ENCODE peak calls at places on chromosome 14, in six cellular contexts. Y, F, O, A, E and Z are unnamed samples.

GRCh38 chr14:92425101-92425500 is 88.5 kb upstream of the RIN3 start:
- DNase-seq in Y (no peak), F (no peak), O (no peak), A (no peak), E (no peak), Z (no peak)

GRCh38 chr14:75877884-75878283 is 103.9 kb downstream of the TGFB3 start:
- DNase-seq in Y (no peak), F (no peak), O (no peak), A (no peak), E (no peak), Z (no peak)

GRCh38 chr14:53879747-53880146 is 76.9 kb downstream of the BMP4 start:
- DNase-seq in Y (no peak), F (no peak), O (no peak), A (no peak), E (no peak), Z (no peak)

GRCh38 chr14:96710060-96710636 is 87.0 kb upstream of the VRK1 start:
- DNase-seq in Y (no peak), F (no peak), O (no peak), A (peak; percentile 43), E (no peak), Z (no peak)

GRCh38 chr14:72517736-72518135 is 376.2 kb downstream of the DPF3 start:
- DNase-seq in Y (no peak), F (no peak), O (no peak), A (no peak), E (no peak), Z (no peak)

GRCh38 chr14:61526405-61527312 is 168.7 kb upstream of the HIF1A start:
- DNase-seq in Y (no peak), F (no peak), O (peak; percentile 54), A (no peak), E (no peak), Z (no peak)

GRCh38 chr14:84375235-84375634 is 1154.7 kb upstream of the FLRT2 start:
- DNase-seq in Y (no peak), F (no peak), O (no peak), A (no peak), E (no peak), Z (no peak)

GRCh38 chr14:83467811-83468210 is 1934.2 kb upstream of the SEL1L start:
- DNase-seq in Y (no peak), F (no peak), O (no peak), A (no peak), E (no peak), Z (no peak)

GRCh38 chr14:72883109-72883508 is 10.8 kb downstream of the DPF3 start:
- DNase-seq in Y (no peak), F (no peak), O (no peak), A (no peak), E (no peak), Z (no peak)

GRCh38 chr14:41641690-41642089 is 35.0 kb downstream of the LRFN5 start:
- DNase-seq in Y (no peak), F (no peak), O (no peak), A (no peak), E (no peak), Z (no peak)

GRCh38 chr14:21104448-21105060 is 3.7 kb downstream of the TMEM253 start:
- DNase-seq in Y (peak; percentile 82), F (no peak), O (peak; percentile 76), A (peak; percentile 74), E (peak; percentile 65), Z (no peak)

GRCh38 chr14:105853089-105853906 is 326.9 kb downstream of the TMEM121 start:
- DNase-seq in Y (no peak), F (no peak), O (no peak), A (no peak), E (no peak), Z (no peak)

GRCh38 chr14:99182548-99183115 is 89.4 kb downstream of the BCL11B start:
- DNase-seq in Y (no peak), F (no peak), O (no peak), A (no peak), E (no peak), Z (no peak)

GRCh38 chr14:104735830-104736642 is 12.0 kb downstream of the ADSS1 start:
- DNase-seq in Y (no peak), F (no peak), O (peak; percentile 88), A (no peak), E (no peak), Z (no peak)

GRCh38 chr14:21256539-21257394 is 12.5 kb downstream of the HNRNPC start:
- DNase-seq in Y (no peak), F (no peak), O (no peak), A (no peak), E (no peak), Z (no peak)

GRCh38 chr14:51554339-51554920 is 97.3 kb upstream of the FRMD6 start:
- DNase-seq in Y (no peak), F (peak; percentile 64), O (no peak), A (no peak), E (no peak), Z (peak; percentile 68)

GRCh38 chr14:22598896-22599244 is 770 bp downstream of the ABHD4 start:
- DNase-seq in Y (no peak), F (no peak), O (no peak), A (peak; percentile 50), E (no peak), Z (peak; percentile 48)

GRCh38 chr14:105876829-105877228 is 350.4 kb downstream of the TMEM121 start:
- DNase-seq in Y (peak; percentile 1), F (no peak), O (no peak), A (no peak), E (no peak), Z (no peak)

GRCh38 chr14:56189306-56189705 is 71.1 kb downstream of the PELI2 start:
- DNase-seq in Y (no peak), F (peak; percentile 55), O (no peak), A (no peak), E (no peak), Z (peak; percentile 86)

GRCh38 chr14:95184413-95184790 is 27.1 kb upstream of the DICER1 start:
- DNase-seq in Y (no peak), F (no peak), O (no peak), A (no peak), E (no peak), Z (no peak)

GRCh38 chr14:90452366-90452765 is 55.5 kb downstream of the CALM1 start:
- DNase-seq in Y (no peak), F (no peak), O (no peak), A (no peak), E (no peak), Z (no peak)

GRCh38 chr14:90453401-90453951 is 56.6 kb downstream of the CALM1 start:
- DNase-seq in Y (no peak), F (no peak), O (peak; percentile 32), A (no peak), E (no peak), Z (peak; percentile 78)

GRCh38 chr14:90455100-90455571 is 58.3 kb downstream of the CALM1 start:
- DNase-seq in Y (no peak), F (no peak), O (no peak), A (no peak), E (peak; percentile 58), Z (no peak)

GRCh38 chr14:90456551-90456950 is 59.7 kb downstream of the CALM1 start:
- DNase-seq in Y (no peak), F (no peak), O (no peak), A (no peak), E (no peak), Z (no peak)

GRCh38 chr14:90454041-90455000 is 57.5 kb downstream of the CALM1 start:
- DNase-seq in Y (peak; percentile 96), F (peak; percentile 45), O (peak; percentile 80), A (no peak), E (peak; percentile 86), Z (peak; percentile 89)
- TF ChIP-seq CTCF in Y (no peak), F (no peak), O (no peak), A (no peak), E (no peak), Z (no peak)

GRCh38 chr14:102977475-102977874 is 55.0 kb downstream of the AMN start:
- DNase-seq in Y (no peak), F (no peak), O (no peak), A (no peak), E (no peak), Z (no peak)

GRCh38 chr14:102971836-102972606 is 49.6 kb downstream of the AMN start:
- DNase-seq in Y (no peak), F (no peak), O (no peak), A (no peak), E (no peak), Z (no peak)

GRCh38 chr14:102973706-102974280 is 51.3 kb downstream of the AMN start:
- DNase-seq in Y (no peak), F (no peak), O (no peak), A (no peak), E (no peak), Z (no peak)

GRCh38 chr14:102979406-102979805 is 56.9 kb downstream of the AMN start:
- DNase-seq in Y (no peak), F (no peak), O (no peak), A (no peak), E (no peak), Z (no peak)

GRCh38 chr14:102975662-102976061 is 53.2 kb downstream of the AMN start:
- DNase-seq in Y (no peak), F (no peak), O (no peak), A (no peak), E (no peak), Z (no peak)
- TF ChIP-seq CTCF in Y (no peak), F (no peak), O (no peak), A (no peak), E (no peak), Z (no peak)

DNA sequence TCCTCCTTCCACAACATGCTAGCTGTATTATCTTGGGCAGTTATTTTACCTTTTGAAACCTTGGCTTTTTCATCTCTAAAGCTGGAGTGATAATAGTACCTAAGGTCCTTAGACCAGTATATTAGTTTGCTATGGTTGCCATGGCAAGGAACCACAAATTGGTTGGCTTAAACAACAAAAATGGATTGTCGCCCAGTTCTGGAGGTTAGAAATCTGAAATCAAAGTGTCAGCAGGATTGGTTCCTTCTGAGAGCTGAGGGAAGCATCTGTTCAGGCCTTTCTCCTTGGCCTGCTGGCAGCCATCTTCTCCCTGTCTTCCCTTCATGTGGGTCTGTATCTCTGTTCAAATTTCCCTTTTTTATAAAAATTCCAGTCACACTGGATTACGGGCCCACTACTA is 55.5 kb upstream of the SLC35F4 start:
- DNase-seq in Y (no peak), F (no peak), O (no peak), A (no peak), E (no peak), Z (no peak)
- TF ChIP-seq CTCF in Y (no peak), F (no peak), O (no peak), A (no peak), E (no peak), Z (no peak)

GRCh38 chr14:64966976-64967375 is 5.2 kb downstream of the RAB15 start:
- DNase-seq in Y (no peak), F (no peak), O (no peak), A (no peak), E (no peak), Z (no peak)
- TF ChIP-seq CTCF in Y (no peak), F (no peak), O (no peak), A (no peak), E (no peak), Z (no peak)

DNA sequence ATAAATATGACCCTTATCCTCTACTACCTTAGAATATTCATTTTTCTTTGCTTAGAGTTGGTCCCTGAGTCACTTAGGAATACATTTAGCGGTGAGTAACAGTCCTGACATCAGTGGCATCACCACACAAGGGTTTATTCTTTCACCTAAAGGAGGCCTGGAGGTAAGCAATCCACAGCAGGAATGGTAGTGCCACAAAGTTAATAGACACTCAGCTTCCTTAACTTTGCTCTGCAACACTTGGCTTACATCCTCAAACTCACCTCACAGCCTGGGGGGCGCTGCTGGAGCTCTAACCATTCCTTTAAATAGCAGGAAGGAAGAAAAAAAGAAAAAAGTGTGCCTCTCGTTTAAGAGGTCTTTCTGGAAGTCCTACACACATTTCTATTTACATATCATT is 29.1 kb downstream of the BBOF1 start:
- DNase-seq in Y (no peak), F (no peak), O (no peak), A (no peak), E (no peak), Z (no peak)
- TF ChIP-seq CTCF in Y (no peak), F (peak; percentile 37), O (no peak), A (no peak), E (no peak), Z (peak; percentile 11)